ENCODE peak calls at places on chromosomes 3 and 15, in five cellular contexts. One of them, this sample, is unnamed.

GRCh38 chr15:95448531-95449210 is 881.8 kb upstream of the NR2F2 start:
- DNase-seq in cardiac fibroblast: peak
- DNase-seq in esophagus squamous epithelium: no peak
- DNase-seq in MM.1S: no peak
- DNase-seq in AG09309: no peak
- DNase-seq in this sample: no peak

GRCh38 chr3:72200332-72200731 is 415.4 kb upstream of the PROK2 start:
- DNase-seq in MM.1S: no peak
- DNase-seq in cardiac fibroblast: no peak
- DNase-seq in AG09309: no peak
- DNase-seq in esophagus squamous epithelium: no peak
- DNase-seq in this sample: no peak

GRCh38 chr3:190709351-190709773 is 153.1 kb downstream of the GMNC start:
- DNase-seq in cardiac fibroblast: peak
- DNase-seq in AG09309: peak
- DNase-seq in MM.1S: no peak
- DNase-seq in esophagus squamous epithelium: no peak
- DNase-seq in this sample: no peak

GRCh38 chr3:11498174-11498573 is 145.5 kb downstream of the VGLL4 start:
- DNase-seq in esophagus squamous epithelium: no peak
- DNase-seq in MM.1S: no peak
- DNase-seq in cardiac fibroblast: no peak
- DNase-seq in AG09309: no peak
- DNase-seq in this sample: no peak

GRCh38 chr3:179146911-179147570 is 1.1 kb upstream of the PIK3CA start:
- DNase-seq in MM.1S: peak
- DNase-seq in esophagus squamous epithelium: no peak
- DNase-seq in cardiac fibroblast: peak
- DNase-seq in AG09309: peak
- DNase-seq in this sample: peak

GRCh38 chr3:126476166-126476975 is 680 bp upstream of the ZXDC start:
- DNase-seq in MM.1S: no peak
- DNase-seq in cardiac fibroblast: peak
- DNase-seq in esophagus squamous epithelium: peak
- DNase-seq in AG09309: no peak
- DNase-seq in this sample: no peak

GRCh38 chr3:62277986-62278385 is 95.4 kb downstream of the FEZF2 start:
- DNase-seq in MM.1S: no peak
- DNase-seq in cardiac fibroblast: peak
- DNase-seq in AG09309: no peak
- DNase-seq in esophagus squamous epithelium: no peak
- DNase-seq in this sample: no peak

GRCh38 chr3:192830279-192831110 is 87.2 kb downstream of the MB21D2 start:
- DNase-seq in cardiac fibroblast: no peak
- DNase-seq in AG09309: no peak
- DNase-seq in MM.1S: no peak
- DNase-seq in esophagus squamous epithelium: no peak
- DNase-seq in this sample: no peak

GRCh38 chr3:107990926-107991325 is 99.9 kb downstream of the CD47 start:
- DNase-seq in MM.1S: no peak
- DNase-seq in esophagus squamous epithelium: no peak
- DNase-seq in cardiac fibroblast: no peak
- DNase-seq in AG09309: no peak
- DNase-seq in this sample: no peak

GRCh38 chr3:14234197-14235002 is 55.8 kb downstream of the LSM3 start:
- DNase-seq in esophagus squamous epithelium: no peak
- DNase-seq in MM.1S: no peak
- DNase-seq in AG09309: no peak
- DNase-seq in cardiac fibroblast: no peak
- DNase-seq in this sample: no peak

GRCh38 chr15:49229922-49230321 is 59.9 kb downstream of the GALK2 start:
- DNase-seq in cardiac fibroblast: no peak
- DNase-seq in esophagus squamous epithelium: no peak
- DNase-seq in AG09309: no peak
- DNase-seq in MM.1S: no peak
- DNase-seq in this sample: no peak

GRCh38 chr3:100775669-100776068 is 66.4 kb downstream of the TFG start:
- DNase-seq in MM.1S: no peak
- DNase-seq in esophagus squamous epithelium: no peak
- DNase-seq in cardiac fibroblast: no peak
- DNase-seq in AG09309: no peak
- DNase-seq in this sample: no peak

GRCh38 chr15:38692789-38693062 is 128.1 kb upstream of the RASGRP1 start:
- DNase-seq in AG09309: no peak
- DNase-seq in esophagus squamous epithelium: no peak
- DNase-seq in cardiac fibroblast: no peak
- DNase-seq in MM.1S: no peak
- DNase-seq in this sample: no peak

GRCh38 chr15:84862214-84862975 is 22.1 kb upstream of the SLC28A1 start:
- DNase-seq in esophagus squamous epithelium: no peak
- DNase-seq in MM.1S: no peak
- DNase-seq in cardiac fibroblast: no peak
- DNase-seq in AG09309: no peak
- DNase-seq in this sample: no peak
- TF ChIP-seq CTCF in esophagus squamous epithelium: no peak
- TF ChIP-seq CTCF in MM.1S: no peak
- TF ChIP-seq CTCF in cardiac fibroblast: no peak
- TF ChIP-seq CTCF in AG09309: no peak
- TF ChIP-seq CTCF in this sample: no peak

DNA sequence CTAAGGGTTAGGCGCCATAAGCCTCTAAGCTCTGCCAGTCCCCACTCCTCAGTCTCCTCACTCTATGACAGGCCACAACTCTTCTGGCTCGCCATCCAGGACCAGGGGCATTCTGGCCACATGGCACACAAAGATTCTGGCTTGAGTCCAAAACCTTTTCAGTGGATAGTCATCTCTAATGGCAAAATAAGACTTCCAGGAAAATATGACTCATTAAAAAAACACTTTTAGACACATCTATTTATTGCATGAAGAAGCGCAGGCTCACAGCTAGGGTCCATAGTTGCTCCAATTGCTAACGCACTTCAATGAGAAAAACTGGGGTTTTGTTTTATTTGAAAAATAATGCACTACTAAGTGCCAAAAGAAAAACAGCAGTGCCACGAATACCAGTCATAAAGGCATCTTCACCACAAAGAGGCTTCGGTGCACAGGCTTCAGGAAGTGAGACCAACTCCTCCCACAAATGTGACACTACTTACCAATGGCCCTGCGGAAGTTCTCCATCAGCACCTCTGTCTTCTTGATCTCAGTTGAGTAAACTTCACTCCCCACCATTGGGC is 11.1 kb downstream of the RUVBL1 start:
- DNase-seq in AG09309: peak
- DNase-seq in esophagus squamous epithelium: no peak
- DNase-seq in MM.1S: no peak
- DNase-seq in cardiac fibroblast: peak
- DNase-seq in this sample: no peak
- TF ChIP-seq CTCF in AG09309: peak
- TF ChIP-seq CTCF in esophagus squamous epithelium: no peak
- TF ChIP-seq CTCF in MM.1S: no peak
- TF ChIP-seq CTCF in cardiac fibroblast: peak
- TF ChIP-seq CTCF in this sample: no peak

GRCh38 chr3:53712817-53713388 is 133.3 kb downstream of the CHDH start:
- DNase-seq in cardiac fibroblast: no peak
- DNase-seq in AG09309: no peak
- DNase-seq in esophagus squamous epithelium: no peak
- DNase-seq in MM.1S: no peak
- DNase-seq in this sample: peak
- TF ChIP-seq CTCF in cardiac fibroblast: no peak
- TF ChIP-seq CTCF in AG09309: no peak
- TF ChIP-seq CTCF in esophagus squamous epithelium: no peak
- TF ChIP-seq CTCF in MM.1S: no peak
- TF ChIP-seq CTCF in this sample: no peak

DNA sequence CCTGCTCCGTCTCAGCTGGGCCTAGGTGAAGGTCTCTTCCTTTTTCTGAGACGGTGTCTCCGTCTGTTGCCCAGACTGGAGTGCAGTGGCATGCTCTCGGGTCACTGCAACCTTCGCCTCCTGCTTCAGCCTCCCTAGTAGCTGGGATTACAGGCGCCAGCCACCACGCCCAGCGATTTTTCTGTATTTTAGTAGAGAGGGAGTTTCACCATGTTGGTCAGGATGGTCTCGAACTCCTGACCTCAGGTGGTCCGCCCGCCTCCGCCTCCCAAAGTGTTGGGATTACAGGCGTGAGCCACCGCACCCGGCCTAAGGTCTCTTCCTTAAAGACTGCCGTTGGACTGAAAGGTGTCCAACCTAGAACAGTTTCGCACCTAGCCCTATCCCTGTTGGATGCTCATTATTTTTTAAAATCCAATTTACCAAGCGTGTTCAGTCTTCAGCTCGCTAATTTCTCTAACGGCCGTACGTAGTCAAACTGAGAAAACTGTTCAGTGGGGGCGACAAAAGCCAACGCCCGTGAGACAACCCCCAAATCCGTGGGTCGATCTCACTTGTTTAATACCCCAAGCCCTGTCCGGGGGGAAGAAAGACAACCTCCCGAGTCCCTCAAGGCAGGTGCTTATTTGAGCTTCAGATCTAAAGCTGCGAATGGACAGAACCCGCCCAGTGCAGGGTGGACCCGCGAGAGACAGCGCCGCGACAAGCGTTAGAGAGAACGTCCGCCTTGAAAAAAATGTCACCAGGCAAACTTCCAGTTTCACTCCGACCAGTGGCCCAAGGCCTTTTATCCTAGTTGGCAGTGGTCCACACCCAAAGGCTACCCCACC is 986 bp upstream of the OXSR1 start:
- DNase-seq in cardiac fibroblast: no peak
- DNase-seq in esophagus squamous epithelium: no peak
- DNase-seq in AG09309: no peak
- DNase-seq in MM.1S: no peak
- DNase-seq in this sample: no peak
- TF ChIP-seq CTCF in cardiac fibroblast: no peak
- TF ChIP-seq CTCF in esophagus squamous epithelium: no peak
- TF ChIP-seq CTCF in AG09309: no peak
- TF ChIP-seq CTCF in MM.1S: no peak
- TF ChIP-seq CTCF in this sample: no peak

This sample was measured in GM20000.